ENCODE peak calls at places on chromosomes 3 and 15, in four cellular contexts. K, J, V and D are unnamed samples.

GRCh38 chr3:11509175-11510000 is 134.3 kb downstream of the VGLL4 start:
- DNase-seq in J (peak; percentile 84), V (peak; percentile 59), K (no peak), D (no peak)

GRCh38 chr3:45125550-45126026 is 20.6 kb downstream of the CDCP1 start:
- DNase-seq in J (no peak), V (peak; percentile 91), K (no peak), D (no peak)

GRCh38 chr3:78665776-78666457 is 1101.9 kb downstream of the ROBO1 start:
- DNase-seq in V (no peak), K (no peak), J (peak; percentile 41), D (no peak)

GRCh38 chr15:49424954-49425353 is 1.9 kb downstream of the FGF7 start:
- DNase-seq in J (no peak), V (no peak), K (no peak), D (no peak)

GRCh38 chr15:28114721-28115622 is 15.9 kb upstream of the OCA2 start:
- DNase-seq in K (no peak), V (no peak), J (no peak), D (no peak)

GRCh38 chr15:68413363-68414255 is 18.4 kb downstream of the ITGA11 start:
- DNase-seq in K (no peak), V (peak; percentile 44), J (no peak), D (no peak)

GRCh38 chr3:127417709-127418559 is 130.1 kb upstream of the PRR20G start:
- DNase-seq in V (peak; percentile 63), J (no peak), K (no peak), D (no peak)

GRCh38 chr15:89021224-89021623 is 67.0 kb upstream of the ABHD2 start:
- DNase-seq in J (no peak), K (no peak), V (no peak), D (no peak)

GRCh38 chr3:123276346-123276745 is 74.6 kb downstream of the SEC22A start:
- DNase-seq in K (no peak), J (no peak), V (no peak), D (no peak)

GRCh38 chr3:52291508-52292181 is 4.0 kb downstream of the GLYCTK start:
- DNase-seq in K (no peak), J (no peak), V (no peak), D (peak; percentile 49)